ENCODE peak calls at places on chromosomes 1 and 21, in nine cellular contexts. One of them, this sample, is unnamed.

GRCh38 chr1:58773406-58773840 is 10.4 kb downstream of the JUN start:
- DNase-seq in heart left ventricle: peak
- DNase-seq in testis: peak
- DNase-seq in left cardiac atrium: peak
- DNase-seq in GM23248: peak
- DNase-seq in mucosa of descending colon: no peak
- DNase-seq in CD8-positive, alpha-beta T cell: no peak
- DNase-seq in tibial artery: peak
- DNase-seq in Right ventricle myocardium superior: peak
- DNase-seq in this sample: peak

GRCh38 chr1:221435510-221435909 is 306.4 kb downstream of the DUSP10 start:
- DNase-seq in tibial artery: no peak
- DNase-seq in left cardiac atrium: no peak
- DNase-seq in heart left ventricle: no peak
- DNase-seq in testis: no peak
- DNase-seq in GM23248: peak
- DNase-seq in CD8-positive, alpha-beta T cell: no peak
- DNase-seq in mucosa of descending colon: no peak
- DNase-seq in Right ventricle myocardium superior: no peak
- DNase-seq in this sample: peak

GRCh38 chr1:228438266-228438665 is 21.6 kb upstream of the TRIM17 start:
- DNase-seq in left cardiac atrium: no peak
- DNase-seq in CD8-positive, alpha-beta T cell: no peak
- DNase-seq in mucosa of descending colon: no peak
- DNase-seq in GM23248: no peak
- DNase-seq in testis: no peak
- DNase-seq in heart left ventricle: no peak
- DNase-seq in tibial artery: no peak
- DNase-seq in Right ventricle myocardium superior: no peak
- DNase-seq in this sample: no peak

GRCh38 chr1:246971322-246971721 is 36.5 kb downstream of the ZNF695 start:
- DNase-seq in CD8-positive, alpha-beta T cell: peak
- DNase-seq in mucosa of descending colon: no peak
- DNase-seq in tibial artery: peak
- DNase-seq in testis: peak
- DNase-seq in GM23248: peak
- DNase-seq in left cardiac atrium: peak
- DNase-seq in heart left ventricle: peak
- DNase-seq in Right ventricle myocardium superior: peak
- DNase-seq in this sample: peak

GRCh38 chr1:198680174-198680871 is 41.5 kb downstream of the PTPRC start:
- DNase-seq in heart left ventricle: no peak
- DNase-seq in CD8-positive, alpha-beta T cell: no peak
- DNase-seq in left cardiac atrium: no peak
- DNase-seq in mucosa of descending colon: no peak
- DNase-seq in testis: no peak
- DNase-seq in GM23248: no peak
- DNase-seq in Right ventricle myocardium superior: no peak
- DNase-seq in tibial artery: no peak
- DNase-seq in this sample: no peak

GRCh38 chr1:167400359-167400953 is 117.9 kb downstream of the CD247 start:
- DNase-seq in GM23248: no peak
- DNase-seq in heart left ventricle: no peak
- DNase-seq in tibial artery: no peak
- DNase-seq in CD8-positive, alpha-beta T cell: no peak
- DNase-seq in testis: no peak
- DNase-seq in Right ventricle myocardium superior: no peak
- DNase-seq in mucosa of descending colon: no peak
- DNase-seq in left cardiac atrium: no peak
- DNase-seq in this sample: no peak

GRCh38 chr1:206568256-206568655 is 44.0 kb downstream of the EIF2D start:
- DNase-seq in heart left ventricle: no peak
- DNase-seq in Right ventricle myocardium superior: no peak
- DNase-seq in testis: no peak
- DNase-seq in tibial artery: no peak
- DNase-seq in mucosa of descending colon: no peak
- DNase-seq in left cardiac atrium: no peak
- DNase-seq in GM23248: peak
- DNase-seq in CD8-positive, alpha-beta T cell: no peak
- DNase-seq in this sample: no peak

GRCh38 chr1:176466514-176466913 is 3.5 kb downstream of the PAPPA2 start:
- DNase-seq in tibial artery: no peak
- DNase-seq in testis: no peak
- DNase-seq in GM23248: peak
- DNase-seq in mucosa of descending colon: no peak
- DNase-seq in heart left ventricle: no peak
- DNase-seq in CD8-positive, alpha-beta T cell: no peak
- DNase-seq in Right ventricle myocardium superior: no peak
- DNase-seq in left cardiac atrium: no peak
- DNase-seq in this sample: no peak

GRCh38 chr1:167413328-167413727 is 105.0 kb downstream of the CD247 start:
- DNase-seq in testis: no peak
- DNase-seq in heart left ventricle: no peak
- DNase-seq in Right ventricle myocardium superior: no peak
- DNase-seq in CD8-positive, alpha-beta T cell: no peak
- DNase-seq in GM23248: no peak
- DNase-seq in left cardiac atrium: no peak
- DNase-seq in tibial artery: no peak
- DNase-seq in mucosa of descending colon: no peak
- DNase-seq in this sample: no peak

GRCh38 chr1:200891774-200892157 is 2.9 kb upstream of the INAVA start:
- DNase-seq in heart left ventricle: no peak
- DNase-seq in mucosa of descending colon: no peak
- DNase-seq in GM23248: no peak
- DNase-seq in testis: no peak
- DNase-seq in tibial artery: no peak
- DNase-seq in Right ventricle myocardium superior: no peak
- DNase-seq in left cardiac atrium: no peak
- DNase-seq in CD8-positive, alpha-beta T cell: no peak
- DNase-seq in this sample: no peak

GRCh38 chr1:2073382-2074230 is 23.4 kb downstream of the PRKCZ start:
- DNase-seq in Right ventricle myocardium superior: no peak
- DNase-seq in mucosa of descending colon: no peak
- DNase-seq in tibial artery: no peak
- DNase-seq in heart left ventricle: peak
- DNase-seq in GM23248: peak
- DNase-seq in left cardiac atrium: no peak
- DNase-seq in CD8-positive, alpha-beta T cell: no peak
- DNase-seq in testis: no peak
- DNase-seq in this sample: peak

GRCh38 chr21:38365521-38365920 is 108.7 kb downstream of the KCNJ15 start:
- DNase-seq in heart left ventricle: no peak
- DNase-seq in CD8-positive, alpha-beta T cell: no peak
- DNase-seq in mucosa of descending colon: no peak
- DNase-seq in GM23248: no peak
- DNase-seq in tibial artery: no peak
- DNase-seq in left cardiac atrium: no peak
- DNase-seq in testis: no peak
- DNase-seq in Right ventricle myocardium superior: no peak
- DNase-seq in this sample: no peak

GRCh38 chr1:49728377-49728776 is 295.4 kb downstream of the AGBL4 start:
- DNase-seq in CD8-positive, alpha-beta T cell: no peak
- DNase-seq in tibial artery: no peak
- DNase-seq in left cardiac atrium: no peak
- DNase-seq in mucosa of descending colon: no peak
- DNase-seq in GM23248: no peak
- DNase-seq in Right ventricle myocardium superior: no peak
- DNase-seq in heart left ventricle: no peak
- DNase-seq in testis: no peak
- DNase-seq in this sample: no peak

GRCh38 chr1:230797376-230798186 is 50.4 kb downstream of the CAPN9 start:
- DNase-seq in mucosa of descending colon: no peak
- DNase-seq in Right ventricle myocardium superior: no peak
- DNase-seq in CD8-positive, alpha-beta T cell: no peak
- DNase-seq in tibial artery: peak
- DNase-seq in GM23248: peak
- DNase-seq in heart left ventricle: peak
- DNase-seq in testis: peak
- DNase-seq in left cardiac atrium: peak
- DNase-seq in this sample: peak

GRCh38 chr1:159214149-159214760 is 9.6 kb downstream of the ACKR1 start:
- DNase-seq in Right ventricle myocardium superior: no peak
- DNase-seq in GM23248: peak
- DNase-seq in left cardiac atrium: peak
- DNase-seq in mucosa of descending colon: no peak
- DNase-seq in tibial artery: no peak
- DNase-seq in testis: peak
- DNase-seq in heart left ventricle: no peak
- DNase-seq in CD8-positive, alpha-beta T cell: peak
- DNase-seq in this sample: peak

GRCh38 chr1:224589006-224589405 is 27.1 kb upstream of the CNIH3 start:
- DNase-seq in testis: no peak
- DNase-seq in heart left ventricle: no peak
- DNase-seq in CD8-positive, alpha-beta T cell: no peak
- DNase-seq in GM23248: peak
- DNase-seq in mucosa of descending colon: no peak
- DNase-seq in left cardiac atrium: no peak
- DNase-seq in Right ventricle myocardium superior: no peak
- DNase-seq in tibial artery: no peak
- DNase-seq in this sample: peak

GRCh38 chr1:46150085-46150484 is 17.7 kb upstream of the PIK3R3 start:
- DNase-seq in left cardiac atrium: no peak
- DNase-seq in mucosa of descending colon: no peak
- DNase-seq in GM23248: no peak
- DNase-seq in tibial artery: no peak
- DNase-seq in testis: no peak
- DNase-seq in heart left ventricle: no peak
- DNase-seq in Right ventricle myocardium superior: no peak
- DNase-seq in CD8-positive, alpha-beta T cell: no peak
- DNase-seq in this sample: no peak

GRCh38 chr1:63810936-63811335 is 37.1 kb downstream of the ROR1 start:
- DNase-seq in left cardiac atrium: no peak
- DNase-seq in heart left ventricle: no peak
- DNase-seq in testis: no peak
- DNase-seq in mucosa of descending colon: no peak
- DNase-seq in Right ventricle myocardium superior: no peak
- DNase-seq in tibial artery: no peak
- DNase-seq in CD8-positive, alpha-beta T cell: no peak
- DNase-seq in GM23248: no peak
- DNase-seq in this sample: no peak

GRCh38 chr1:209387969-209388329 is 195.6 kb upstream of the CAMK1G start:
- DNase-seq in mucosa of descending colon: no peak
- DNase-seq in CD8-positive, alpha-beta T cell: no peak
- DNase-seq in testis: no peak
- DNase-seq in Right ventricle myocardium superior: no peak
- DNase-seq in GM23248: peak
- DNase-seq in heart left ventricle: no peak
- DNase-seq in tibial artery: no peak
- DNase-seq in left cardiac atrium: no peak
- DNase-seq in this sample: no peak

GRCh38 chr1:9181176-9181906 is 52.4 kb upstream of the GPR157 start:
- DNase-seq in left cardiac atrium: peak
- DNase-seq in heart left ventricle: peak
- DNase-seq in CD8-positive, alpha-beta T cell: peak
- DNase-seq in Right ventricle myocardium superior: peak
- DNase-seq in tibial artery: peak
- DNase-seq in GM23248: peak
- DNase-seq in mucosa of descending colon: peak
- DNase-seq in testis: peak
- DNase-seq in this sample: peak